ENCODE peak calls at places on chromosomes 12 and 14, in seven cellular contexts. B, J, E, N, O, H and C are unnamed samples.

GRCh38 chr12:20602671-20603402 is 92.3 kb upstream of the SLCO1C1 start:
- DNase-seq in B (no peak), O (no peak), J (no peak), N (peak; percentile 96), H (peak; percentile 58), E (no peak), C (no peak)

GRCh38 chr14:74476107-74476506 is 17.0 kb downstream of the NPC2 start:
- DNase-seq in B (no peak), E (no peak), N (no peak), O (no peak), H (no peak), J (no peak), C (no peak)

GRCh38 chr12:125276567-125276966 is 211.3 kb downstream of the AACS start:
- DNase-seq in B (no peak), J (no peak), O (no peak), N (no peak), H (no peak), E (no peak), C (no peak)

GRCh38 chr12:132494294-132495164 is 4.6 kb downstream of the FBRSL1 start:
- DNase-seq in B (no peak), O (no peak), J (no peak), E (no peak), N (no peak), H (no peak), C (no peak)

GRCh38 chr12:851343-851742 is 98.2 kb downstream of the RAD52 start:
- DNase-seq in B (no peak), O (no peak), J (peak; percentile 7), N (peak; percentile 56), H (no peak), E (no peak), C (no peak)

GRCh38 chr12:106633451-106633823 is 50.6 kb downstream of the RFX4 start:
- DNase-seq in E (no peak), H (peak; percentile 49), O (no peak), J (no peak), B (no peak), N (peak; percentile 36), C (no peak)

GRCh38 chr14:77423423-77423822 is at the start of gene NOXRED1:
- DNase-seq in N (no peak), H (no peak), O (no peak), E (no peak), J (no peak), B (no peak), C (no peak)

GRCh38 chr12:49345840-49346658 is 639 bp upstream of the DNAJC22 start:
- DNase-seq in J (no peak), E (no peak), O (no peak), H (no peak), N (no peak), B (no peak), C (no peak)

GRCh38 chr12:109944975-109945374 is 44.9 kb downstream of the TCHP start:
- DNase-seq in H (no peak), N (peak; percentile 34), J (no peak), O (no peak), B (no peak), E (no peak), C (no peak)

GRCh38 chr12:21852251-21852650 is 77.7 kb upstream of the KCNJ8 start:
- DNase-seq in N (peak; percentile 54), B (no peak), O (no peak), J (no peak), E (no peak), H (no peak), C (no peak)

GRCh38 chr14:64695071-64695470 is 9.2 kb upstream of the PLEKHG3 start:
- DNase-seq in O (no peak), B (no peak), H (no peak), J (no peak), E (no peak), N (no peak), C (no peak)

GRCh38 chr14:103749860-103750259 is 34.2 kb downstream of the ZFYVE21 start:
- DNase-seq in J (no peak), B (no peak), N (no peak), H (no peak), E (no peak), O (no peak), C (no peak)

GRCh38 chr14:64632056-64632455 is 72.2 kb upstream of the PLEKHG3 start:
- DNase-seq in J (no peak), N (no peak), B (no peak), E (no peak), H (no peak), O (no peak), C (no peak)

GRCh38 chr12:50642035-50642451 is 121.9 kb upstream of the ATF1 start:
- DNase-seq in E (no peak), B (no peak), O (no peak), N (peak; percentile 92), J (peak; percentile 53), H (no peak), C (no peak)

GRCh38 chr14:88840926-88841325 is 16.5 kb downstream of the TTC8 start:
- DNase-seq in J (no peak), N (no peak), O (no peak), B (no peak), H (no peak), E (no peak), C (no peak)

GRCh38 chr14:71551291-71551955 is 380.8 kb upstream of the RGS6 start:
- DNase-seq in E (no peak), N (peak; percentile 92), B (no peak), O (no peak), J (peak; percentile 44), H (no peak), C (no peak)

GRCh38 chr12:116520801-116521471 is 38.2 kb upstream of the MAP1LC3B2 start:
- DNase-seq in O (peak; percentile 65), J (no peak), N (peak; percentile 84), E (no peak), H (peak; percentile 67), B (no peak), C (no peak)

GRCh38 chr14:74476607-74477006 is 16.5 kb downstream of the NPC2 start:
- DNase-seq in H (no peak), N (no peak), J (no peak), E (no peak), O (no peak), B (no peak), C (no peak)

GRCh38 chr12:42565633-42566032 is 23.9 kb downstream of the PRICKLE1 start:
- DNase-seq in N (no peak), H (no peak), B (no peak), O (no peak), E (no peak), J (no peak), C (no peak)

GRCh38 chr14:69049675-69050074 is 70.6 kb upstream of the ACTN1 start:
- DNase-seq in H (no peak), J (no peak), N (peak; percentile 84), O (no peak), B (no peak), E (no peak), C (peak; percentile 79)

GRCh38 chr14:99579903-99580570 is 24.0 kb downstream of the CCDC85C start:
- DNase-seq in J (no peak), O (no peak), E (no peak), H (peak; percentile 82), B (no peak), N (peak; percentile 95), C (no peak)

GRCh38 chr12:3698218-3698974 is 54.5 kb downstream of the CRACR2A start:
- DNase-seq in O (no peak), E (no peak), J (peak; percentile 82), N (peak; percentile 90), B (no peak), H (peak; percentile 66), C (no peak)

GRCh38 chr14:100802766-100803693 is 22.9 kb upstream of the MEG3 start:
- DNase-seq in J (no peak), O (no peak), B (no peak), H (peak; percentile 46), N (no peak), E (no peak), C (no peak)

GRCh38 chr12:103334447-103334846 is 161.3 kb downstream of the C12orf42 start:
- DNase-seq in H (peak; percentile 0), O (no peak), J (no peak), E (no peak), N (no peak), B (no peak), C (no peak)

GRCh38 chr12:50621435-50622304 is 116.9 kb downstream of the DIP2B start:
- DNase-seq in O (no peak), E (no peak), H (no peak), N (peak; percentile 31), B (no peak), J (no peak), C (no peak)

GRCh38 chr14:101839236-101839635 is 77.7 kb downstream of the PPP2R5C start:
- DNase-seq in H (no peak), N (no peak), J (no peak), O (no peak), B (no peak), E (no peak), C (no peak)

GRCh38 chr14:61218765-61219164 is 62.4 kb downstream of the TMEM30B start:
- DNase-seq in N (no peak), B (no peak), E (no peak), J (no peak), H (no peak), O (no peak), C (peak; percentile 55)
- H3K27me3 ChIP-seq in N (no peaks in the 10 kb centered on the region), B (peaks cover 1% of the 10 kb centered on the region), E (no peaks in the 10 kb centered on the region), J (no peaks in the 10 kb centered on the region), H (no peaks in the 10 kb centered on the region), O (no peaks in the 10 kb centered on the region), C (no peaks in the 10 kb centered on the region)

GRCh38 chr12:76033116-76034001 is 1.8 kb upstream of the PHLDA1 start:
- DNase-seq in E (no peak), B (no peak), J (no peak), O (no peak), H (no peak), N (peak; percentile 50), C (no peak)
- H3K4me3 ChIP-seq in E (peak overlapping the region; percentile 95), B (no peak overlapping the region), J (peak overlapping the region; percentile 98), O (peak overlapping the region; percentile 83), H (no peak overlapping the region), N (peak overlapping the region; percentile 74), C (no peak overlapping the region)

DNA sequence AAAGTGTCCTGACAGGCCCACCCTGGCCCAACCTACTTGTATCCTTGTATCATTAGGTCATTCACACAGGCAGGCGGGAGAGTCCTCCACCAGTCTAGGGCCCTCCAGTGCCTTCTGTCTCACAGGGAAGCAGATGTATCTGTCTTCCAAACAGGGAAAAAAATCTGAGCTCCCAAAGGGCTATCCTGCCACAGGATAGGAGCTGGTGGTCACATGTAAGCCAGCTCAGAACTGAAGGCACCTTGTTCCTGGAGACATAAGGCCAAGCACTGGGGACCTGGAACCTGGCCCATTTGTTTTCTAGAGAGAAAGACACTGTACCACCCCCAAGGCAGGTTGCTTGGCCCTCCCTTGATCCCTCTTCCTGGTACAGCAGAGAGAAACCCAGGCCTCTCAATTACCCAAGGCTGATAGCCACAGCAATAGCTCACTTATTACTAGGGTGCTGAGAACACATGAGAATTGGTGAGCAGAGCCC is 19.4 kb upstream of the PLEKHH1 start:
- DNase-seq in J (no peak), N (no peak), B (no peak), H (no peak), O (no peak), E (no peak), C (no peak)
- H3K27me3 ChIP-seq in J (peaks cover 59% of the 10 kb centered on the region), N (peaks cover 28% of the 10 kb centered on the region), B (no peaks in the 10 kb centered on the region), H (no peaks in the 10 kb centered on the region), O (no peaks in the 10 kb centered on the region), E (no peaks in the 10 kb centered on the region), C (no peaks in the 10 kb centered on the region)

DNA sequence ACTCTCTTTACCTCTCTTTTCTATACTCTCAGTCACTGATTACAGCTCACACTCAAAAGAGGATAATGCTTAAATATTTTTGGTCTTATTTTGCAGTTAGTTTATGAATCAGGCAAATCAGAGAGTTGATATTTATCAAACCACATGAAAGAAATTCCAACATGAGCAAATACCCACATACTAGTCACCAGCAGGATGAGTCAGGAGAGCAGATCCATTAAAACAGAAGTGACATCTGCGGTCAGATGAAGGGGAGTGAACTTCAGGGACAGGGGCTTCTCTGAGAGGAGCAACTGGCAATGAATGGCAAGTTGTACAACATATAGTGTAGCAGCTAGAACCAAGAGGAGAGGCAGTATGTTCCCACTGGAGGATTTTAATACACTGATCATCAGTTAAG is 258.7 kb downstream of the SYT10 start:
- DNase-seq in E (no peak), O (no peak), B (no peak), J (no peak), H (peak; percentile 10), N (peak; percentile 2), C (no peak)
- H3K4me3 ChIP-seq in E (no peak overlapping the region), O (no peak overlapping the region), B (no peak overlapping the region), J (no peak overlapping the region), H (no peak overlapping the region), N (no peak overlapping the region), C (no peak overlapping the region)